ENCODE peak calls at places on chromosomes 13 and 19, in four cellular contexts. K, R, U and D are unnamed samples.

GRCh38 chr19:38213911-38214625 is 10.0 kb downstream of the DPF1 start:
- DNase-seq in K (no peak), R (peak; percentile 29), U (no peak), D (no peak)

GRCh38 chr13:77386880-77387606 is 60.1 kb upstream of the MYCBP2 start:
- DNase-seq in K (no peak), R (peak; percentile 50), U (no peak), D (peak; percentile 53)

GRCh38 chr13:26784704-26785639 is 24.4 kb upstream of the GPR12 start:
- DNase-seq in K (no peak), R (no peak), U (no peak), D (no peak)

GRCh38 chr19:47002106-47002766 is 17.4 kb upstream of the NPAS1 start:
- DNase-seq in K (peak; percentile 48), R (no peak), U (no peak), D (peak; percentile 71)

GRCh38 chr13:52374873-52375411 is 31.0 kb downstream of the THSD1 start:
- DNase-seq in K (no peak), R (peak; percentile 20), U (no peak), D (no peak)

GRCh38 chr19:9903341-9903740 is 33.0 kb downstream of the OLFM2 start:
- DNase-seq in K (no peak), R (no peak), U (no peak), D (no peak)

GRCh38 chr13:44932850-44933251 is 56.4 kb downstream of the NUFIP1 start:
- DNase-seq in K (no peak), R (peak; percentile 80), U (no peak), D (no peak)

GRCh38 chr13:66375756-66376155 is 854.4 kb downstream of the PCDH9 start:
- DNase-seq in K (no peak), R (no peak), U (no peak), D (no peak)

GRCh38 chr13:67827992-67828391 is 597.9 kb upstream of the PCDH9 start:
- DNase-seq in K (no peak), R (no peak), U (no peak), D (no peak)

GRCh38 chr13:27972619-27972877 is 3.4 kb upstream of the CDX2 start:
- DNase-seq in K (no peak), R (no peak), U (no peak), D (no peak)

GRCh38 chr19:7916137-7916907 is 1.7 kb downstream of the TGFBR3L start:
- DNase-seq in K (no peak), R (no peak), U (no peak), D (peak; percentile 67)

GRCh38 chr13:114325729-114326128 is 11.4 kb downstream of the CHAMP1 start:
- DNase-seq in K (no peak), R (peak; percentile 81), U (no peak), D (no peak)

GRCh38 chr13:114092468-114092867 is 40.0 kb downstream of the RASA3 start:
- DNase-seq in K (no peak), R (no peak), U (no peak), D (no peak)

GRCh38 chr19:13207237-13208130 is 57.3 kb downstream of the IER2 start:
- DNase-seq in K (no peak), R (peak; percentile 35), U (peak; percentile 49), D (peak; percentile 42)

GRCh38 chr19:2168619-2169424 is 5.1 kb downstream of the DOT1L start:
- DNase-seq in K (peak; percentile 95), R (peak; percentile 98), U (peak; percentile 96), D (peak; percentile 99)

GRCh38 chr19:30066781-30067759 is 125.0 kb downstream of the URI1 start:
- DNase-seq in K (no peak), R (no peak), U (no peak), D (no peak)

GRCh38 chr19:20038358-20039202 is 725 bp downstream of the ZNF682 start:
- DNase-seq in K (no peak), R (no peak), U (no peak), D (no peak)

GRCh38 chr13:40961224-40961623 is 57.9 kb downstream of the ELF1 start:
- DNase-seq in K (no peak), R (no peak), U (no peak), D (no peak)

GRCh38 chr13:73299787-73300186 is 241.0 kb downstream of the KLF5 start:
- DNase-seq in K (no peak), R (peak; percentile 15), U (no peak), D (no peak)

GRCh38 chr19:533485-534058 is 2.0 kb downstream of the CDC34 start:
- DNase-seq in K (no peak), R (no peak), U (no peak), D (no peak)

GRCh38 chr19:30625947-30626346 is 253.8 kb downstream of the ZNF536 start:
- DNase-seq in K (no peak), R (no peak), U (no peak), D (no peak)

GRCh38 chr19:33684550-33685303 is 63.0 kb downstream of the CHST8 start:
- DNase-seq in K (no peak), R (no peak), U (no peak), D (no peak)

GRCh38 chr13:112160558-112160957 is 93.6 kb downstream of the SOX1 start:
- DNase-seq in K (no peak), R (no peak), U (no peak), D (no peak)

GRCh38 chr19:44745386-44745831 is 3.1 kb upstream of the BCL3 start:
- DNase-seq in K (peak; percentile 89), R (peak; percentile 92), U (peak; percentile 85), D (peak; percentile 85)

GRCh38 chr13:110904748-110905147 is 10.1 kb downstream of the ANKRD10 start:
- DNase-seq in K (no peak), R (no peak), U (no peak), D (no peak)

GRCh38 chr13:110907951-110908898 is 6.6 kb downstream of the ANKRD10 start:
- DNase-seq in K (peak; percentile 81), R (peak; percentile 67), U (no peak), D (no peak)

GRCh38 chr13:110911880-110912279 is 3.0 kb downstream of the ANKRD10 start:
- DNase-seq in K (no peak), R (no peak), U (no peak), D (no peak)

GRCh38 chr13:110910013-110910890 is 4.6 kb downstream of the ANKRD10 start:
- DNase-seq in K (peak; percentile 65), R (no peak), U (no peak), D (no peak)

DNA sequence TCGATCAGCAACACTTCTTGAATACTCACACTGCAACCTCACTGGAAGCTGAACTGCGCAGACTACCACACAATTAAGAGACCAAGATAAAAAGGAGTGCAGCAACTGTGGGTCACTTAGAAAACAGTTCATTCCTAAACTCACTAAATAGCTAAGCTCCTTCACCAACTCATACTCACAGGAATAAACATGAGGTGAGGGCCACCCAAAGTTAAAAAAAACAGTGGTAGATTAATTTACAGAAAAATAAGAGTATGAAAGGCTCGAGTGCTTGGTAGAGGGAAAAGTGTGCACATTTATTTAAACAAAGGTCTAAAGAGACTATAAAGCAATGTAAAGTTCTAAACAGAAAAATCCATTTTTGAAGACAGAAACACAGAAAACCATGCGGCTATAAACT is 7.6 kb downstream of the ANKRD10 start:
- DNase-seq in K (no peak), R (no peak), U (no peak), D (no peak)
- H3K36me3 ChIP-seq in K (no peaks in the 10 kb centered on the region), R (peaks cover 27% of the 10 kb centered on the region), U (no peaks in the 10 kb centered on the region), D (peaks cover 61% of the 10 kb centered on the region)

DNA sequence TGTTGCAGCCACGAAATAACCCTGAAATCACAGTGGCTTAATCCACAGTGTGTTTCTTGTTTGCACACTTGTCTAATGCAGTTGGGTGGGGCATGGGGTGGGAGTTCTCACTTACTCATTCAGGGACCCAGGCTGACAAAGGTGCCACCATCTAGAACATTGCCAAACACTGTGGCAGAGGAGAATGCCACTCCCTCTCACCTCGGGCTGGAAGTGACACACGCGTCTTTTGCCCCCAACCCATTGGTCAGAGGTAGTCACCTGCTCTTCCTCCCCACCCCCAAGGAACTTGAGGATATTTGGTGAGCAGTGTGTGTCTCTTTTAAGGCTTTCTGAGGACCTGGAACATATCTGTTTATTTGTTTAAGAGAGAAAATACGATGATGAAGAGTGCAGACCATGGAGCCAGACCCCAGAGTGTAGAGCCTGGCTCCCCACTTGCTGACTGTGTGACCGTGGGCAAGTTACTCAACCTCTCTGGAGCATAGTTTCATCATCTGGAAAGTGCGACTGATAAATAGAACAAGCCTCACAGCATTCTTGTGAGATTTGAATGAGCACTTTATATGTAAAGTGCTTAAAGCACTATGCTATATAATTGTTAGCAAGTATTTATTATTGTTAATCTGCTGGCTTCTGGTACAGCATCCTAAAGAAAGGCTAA is 17.4 kb downstream of the GPR183 start:
- DNase-seq in K (no peak), R (no peak), U (no peak), D (no peak)
- H3K36me3 ChIP-seq in K (no peaks in the 10 kb centered on the region), R (peaks cover 2% of the 10 kb centered on the region), U (no peaks in the 10 kb centered on the region), D (no peaks in the 10 kb centered on the region)

GRCh38 chr19:41860419-41861097 is 503 bp downstream of the RPS19 start:
- DNase-seq in K (no peak), R (peak; percentile 31), U (no peak), D (no peak)

GRCh38 chr19:41862445-41862986 is 2.5 kb downstream of the RPS19 start:
- DNase-seq in K (no peak), R (no peak), U (no peak), D (peak; percentile 16)

GRCh38 chr19:41859618-41860418 is at the start of gene RPS19:
- DNase-seq in K (peak; percentile 99), R (peak; percentile 99), U (peak; percentile 100), D (peak; percentile 99)

GRCh38 chr19:41861846-41862245 is 1.8 kb downstream of the RPS19 start:
- DNase-seq in K (no peak), R (no peak), U (no peak), D (no peak)

GRCh38 chr19:41861098-41861768 is 1.2 kb downstream of the RPS19 start:
- DNase-seq in K (no peak), R (no peak), U (no peak), D (no peak)
- H3K36me3 ChIP-seq in K (peaks cover 22% of the 10 kb centered on the region), R (peaks cover 45% of the 10 kb centered on the region), U (no peaks in the 10 kb centered on the region), D (peaks cover 9% of the 10 kb centered on the region)

GRCh38 chr13:36872621-36873020 is 47.4 kb downstream of the SMAD9 start:
- DNase-seq in K (peak; percentile 29), R (no peak), U (no peak), D (peak; percentile 26)
- H3K36me3 ChIP-seq in K (no peaks in the 10 kb centered on the region), R (peaks cover 51% of the 10 kb centered on the region), U (no peaks in the 10 kb centered on the region), D (no peaks in the 10 kb centered on the region)

GRCh38 chr19:3493651-3494050 is 6.8 kb downstream of the DOHH start:
- DNase-seq in K (no peak), R (no peak), U (no peak), D (no peak)

GRCh38 chr19:3494051-3494450 is 6.4 kb downstream of the DOHH start:
- DNase-seq in K (no peak), R (no peak), U (no peak), D (no peak)

GRCh38 chr19:3492919-3493318 is 7.6 kb downstream of the DOHH start:
- DNase-seq in K (no peak), R (no peak), U (no peak), D (no peak)

GRCh38 chr19:3491396-3492119 is 8.3 kb upstream of the SMIM44 start:
- DNase-seq in K (no peak), R (no peak), U (no peak), D (no peak)

DNA sequence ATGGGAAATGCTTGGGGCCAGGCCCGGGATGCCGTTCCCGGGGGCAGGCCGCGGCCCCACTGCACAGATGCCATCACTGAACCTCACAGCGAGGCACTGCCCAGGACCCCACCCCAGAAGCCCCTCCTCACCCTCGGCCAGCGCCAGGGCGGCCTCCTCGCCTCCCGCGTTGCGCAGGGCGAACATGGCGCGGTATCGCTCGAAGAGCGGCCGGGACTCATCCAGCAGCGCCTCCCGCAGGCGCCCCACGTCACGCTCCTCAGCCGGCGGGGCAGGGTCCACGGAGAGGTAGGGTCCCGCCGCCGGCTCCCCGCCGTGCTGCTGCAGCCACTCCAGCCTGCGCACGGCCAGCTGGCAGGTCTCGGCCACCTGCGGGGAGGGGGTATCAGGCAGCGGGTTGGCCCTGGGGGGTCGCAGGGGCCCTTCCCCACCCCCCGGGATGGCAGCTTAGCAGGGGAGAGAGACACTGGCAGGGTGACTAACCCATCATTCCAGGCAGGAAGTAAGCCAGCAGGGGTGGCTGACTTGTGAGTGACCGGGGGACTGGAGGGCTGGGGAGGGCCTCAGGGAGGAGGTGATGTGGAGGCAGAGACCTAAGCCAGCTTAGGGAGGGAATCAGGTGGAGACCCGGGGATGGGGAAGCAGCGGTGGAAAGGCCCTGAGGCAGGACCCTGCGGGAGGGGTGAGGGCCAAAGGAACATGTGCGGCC is 8.2 kb downstream of the DOHH start:
- DNase-seq in K (no peak), R (no peak), U (no peak), D (no peak)
- H3K36me3 ChIP-seq in K (peaks cover 18% of the 10 kb centered on the region), R (peaks cover 8% of the 10 kb centered on the region), U (no peaks in the 10 kb centered on the region), D (peaks cover 8% of the 10 kb centered on the region)